ENCODE peak calls at places on chromosome 22, in four cellular contexts. I is fibroblast of lung, X is Peyer's patch, U is SK-N-SH. K is an unnamed sample. For H3K4me1 and H3K36me3, the result is how much of the 10 kb centered on the place peaks cover.

GRCh38 chr22:49010901-49011300 is 816.8 kb downstream of the BRD1 start:
- DNase-seq in U (peak), I (no peak), X (no peak), K (no peak)

GRCh38 chr22:37182949-37183245 is 5.2 kb downstream of the C1QTNF6 start:
- DNase-seq in X (no peak), U (no peak), I (no peak), K (no peak)

GRCh38 chr22:20143883-20144665 is 6.8 kb downstream of the CCDC188 start:
- DNase-seq in I (no peak), U (no peak), X (no peak), K (no peak)

GRCh38 chr22:29031236-29031982 is 30.2 kb downstream of the C22orf31 start:
- DNase-seq in U (peak), X (peak), I (peak), K (peak)

GRCh38 chr22:40890881-40891280 is 29.0 kb upstream of the DNAJB7 start:
- DNase-seq in I (peak), X (no peak), U (no peak), K (no peak)

GRCh38 chr22:29268511-29269229 is 602 bp downstream of the EWSR1 start:
- DNase-seq in I (peak), X (peak), U (peak), K (peak)

GRCh38 chr22:32478994-32479393 is 4.4 kb downstream of the FBXO7 start:
- DNase-seq in I (no peak), X (no peak), U (no peak), K (no peak)

GRCh38 chr22:23698673-23699235 is 7.9 kb downstream of the RGL4 start:
- DNase-seq in U (no peak), I (no peak), X (peak), K (no peak)

GRCh38 chr22:46380581-46380980 is 45.1 kb downstream of the TRMU start:
- DNase-seq in I (no peak), X (no peak), U (no peak), K (no peak)
- H3K4me1 ChIP-seq in I (under half), X (under half), U (under half), K (under half)

DNA sequence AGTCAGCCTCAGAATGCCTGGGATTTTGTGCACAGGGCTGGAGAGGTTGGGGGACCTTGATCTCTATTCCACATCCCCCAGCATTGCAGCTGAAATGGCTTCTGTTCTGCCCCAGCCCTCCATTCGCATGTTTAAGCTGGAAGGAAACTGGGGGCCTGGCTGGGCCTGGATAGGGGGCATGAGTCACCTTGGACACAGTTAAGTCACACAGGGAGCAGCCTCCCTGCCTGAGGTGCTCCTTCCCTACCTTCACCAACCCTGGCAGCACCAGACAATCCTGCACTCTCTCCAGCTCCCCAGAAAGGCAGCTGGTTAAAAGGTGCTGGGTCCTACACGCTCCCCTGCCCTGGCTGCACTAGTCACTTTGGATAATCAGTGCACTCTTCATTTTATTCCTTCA is 763 bp downstream of the SMIM45 start:
- DNase-seq in X (no peak), I (no peak), U (no peak), K (no peak)
- H3K4me3 ChIP-seq in X (no peak), I (no peak), U (no peak), K (peak)

DNA sequence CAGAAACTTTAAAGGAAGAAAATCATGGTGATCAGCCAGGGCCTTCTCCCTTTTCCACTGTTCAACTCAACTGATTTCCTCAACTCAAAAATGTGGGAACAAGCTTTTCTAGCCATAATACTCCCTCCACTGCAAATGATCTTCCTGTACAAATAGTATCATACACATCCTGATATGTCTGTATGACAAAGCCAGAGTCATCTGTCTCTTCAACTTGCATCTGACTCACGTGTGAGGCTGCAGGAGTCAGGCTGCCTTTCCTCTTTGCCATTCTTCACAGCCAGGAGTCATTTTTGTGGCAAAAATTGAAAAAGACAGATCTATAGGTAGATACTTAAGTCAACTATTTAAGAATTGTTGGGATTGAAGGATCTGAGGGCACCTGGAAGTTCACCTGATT is 13.3 kb downstream of the PATZ1 start:
- DNase-seq in X (no peak), U (no peak), I (no peak), K (no peak)
- H3K36me3 ChIP-seq in X (under half), U (half or more), I (under half), K (half or more)

GRCh38 chr22:50548913-50549790 is 3.5 kb downstream of the KLHDC7B start:
- DNase-seq in I (no peak), X (no peak), U (peak), K (no peak)
- H3K4me1 ChIP-seq in I (under half), X (under half), U (under half), K (under half)

DNA sequence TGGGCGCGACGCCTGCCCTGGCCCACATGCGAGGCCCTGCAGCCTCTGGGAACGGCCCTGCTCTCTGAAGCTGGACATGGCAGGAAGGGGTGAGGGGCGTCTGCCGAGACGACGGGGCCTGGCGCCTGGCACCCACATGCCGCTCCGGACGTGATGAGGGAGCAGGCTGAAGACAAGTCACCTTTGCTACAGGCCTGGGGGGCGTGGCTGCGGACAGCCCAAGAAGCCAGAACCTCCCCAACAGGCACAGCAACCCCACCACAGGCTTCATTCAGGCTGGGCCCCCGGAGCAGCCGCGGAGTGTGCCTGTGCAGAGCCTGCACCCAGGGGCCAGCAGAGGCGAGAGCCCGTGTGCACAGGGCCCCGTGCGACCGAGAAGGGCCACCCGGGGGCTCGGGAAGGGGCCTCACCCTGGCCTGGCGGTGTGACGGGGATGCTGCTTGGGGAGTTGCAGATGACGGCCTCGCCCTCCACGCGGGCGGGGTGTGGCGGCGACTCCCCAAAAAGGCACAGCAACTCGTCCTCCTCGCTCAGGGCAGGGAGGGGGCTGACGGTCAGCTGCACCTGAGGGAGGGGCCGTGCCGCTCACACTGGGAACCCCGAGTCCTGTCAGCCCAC is 16.6 kb upstream of the MAPK11 start:
- DNase-seq in I (no peak), U (no peak), X (no peak), K (no peak)
- H3K4me3 ChIP-seq in I (no peak), U (no peak), X (no peak), K (no peak)